ENCODE peak calls at places on chromosomes 4 and X, in four cellular contexts. C is K562, N is GM12891, K is GM12878. A is an unnamed sample.

GRCh38 chrX:12825801-12826200 is 34.6 kb downstream of the PRPS2 start:
- DNase-seq in C (no peak), K (no peak), N (no peak), A (no peak)

GRCh38 chr4:139776235-139776634 is 110.6 kb downstream of the MGST2 start:
- DNase-seq in N (no peak), C (no peak), K (no peak), A (no peak)

GRCh38 chrX:43481601-43482000 is 174.5 kb upstream of the MAOA start:
- DNase-seq in N (no peak), C (peak), K (no peak), A (no peak)

GRCh38 chrX:30781711-30782444 is 107.2 kb downstream of the TAB3 start:
- DNase-seq in K (no peak), N (no peak), C (no peak), A (no peak)

GRCh38 chr4:16772366-16772850 is 126.0 kb downstream of the LDB2 start:
- DNase-seq in C (no peak), N (no peak), K (no peak), A (no peak)

GRCh38 chrX:141652315-141652714 is 46.2 kb downstream of the SPANXD start:
- DNase-seq in K (no peak), C (no peak), N (no peak), A (no peak)

GRCh38 chr4:6119507-6120020 is 80.8 kb downstream of the JAKMIP1 start:
- DNase-seq in C (no peak), N (no peak), K (no peak), A (no peak)

GRCh38 chr4:51885371-51885770 is 42.4 kb downstream of the DCUN1D4 start:
- DNase-seq in C (peak), K (no peak), N (no peak), A (no peak)

GRCh38 chr4:111788046-111788642 is 357.1 kb upstream of the FAM241A start:
- DNase-seq in N (no peak), C (no peak), K (no peak), A (no peak)

GRCh38 chr4:56613101-56613862 is 67.8 kb downstream of the HOPX start:
- DNase-seq in C (no peak), K (no peak), N (no peak), A (no peak)

GRCh38 chr4:25113915-25114904 is 46.0 kb downstream of the SEPSECS start:
- DNase-seq in C (peak), K (no peak), N (no peak), A (no peak)

GRCh38 chr4:56370377-56370776 is 16.9 kb downstream of the AASDH start:
- DNase-seq in N (no peak), C (no peak), K (no peak), A (no peak)

GRCh38 chr4:78923459-78924312 is 15.6 kb downstream of the PAQR3 start:
- DNase-seq in N (no peak), C (no peak), K (no peak), A (no peak)

GRCh38 chr4:112210777-112211176 is 20.8 kb upstream of the AP1AR start:
- DNase-seq in K (no peak), C (no peak), N (no peak), A (no peak)

GRCh38 chrX:130299279-130300009 is 30.7 kb upstream of the ZNF280C start:
- DNase-seq in C (no peak), K (no peak), N (no peak), A (no peak)

GRCh38 chrX:130300010-130300282 is 31.2 kb upstream of the ZNF280C start:
- DNase-seq in K (no peak), C (no peak), N (no peak), A (no peak)

GRCh38 chrX:130301405-130301804 is 32.7 kb upstream of the ZNF280C start:
- DNase-seq in K (no peak), N (no peak), C (no peak), A (no peak)

GRCh38 chrX:130295519-130296314 is 27.0 kb upstream of the ZNF280C start:
- DNase-seq in C (no peak), N (no peak), K (no peak), A (no peak)

GRCh38 chrX:130296743-130297142 is 28.0 kb upstream of the ZNF280C start:
- DNase-seq in N (no peak), C (no peak), K (no peak), A (no peak)
- TF ChIP-seq SPI1 in N (no peak), C (peak), K (no peak), A (peak)

DNA sequence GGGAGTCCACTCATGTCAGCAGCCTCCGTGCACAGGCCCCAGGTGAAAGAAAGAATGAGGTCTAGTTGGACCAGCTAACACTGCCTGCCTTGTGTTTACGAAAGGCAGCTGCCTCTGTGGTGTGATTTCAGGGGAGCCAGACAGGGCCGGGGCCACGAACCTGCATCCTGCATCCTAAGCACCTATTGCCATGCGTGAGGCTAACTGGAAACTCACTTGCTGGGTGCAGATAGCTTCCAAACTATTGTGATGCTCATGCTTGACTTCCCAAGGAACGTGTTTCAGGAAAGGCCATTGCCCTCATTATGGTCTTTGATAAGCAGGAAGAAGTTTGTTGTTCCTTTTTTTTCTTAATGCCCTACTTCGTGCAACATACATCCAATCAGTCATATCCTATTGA is 2.3 kb upstream of the IRF2 start:
- DNase-seq in K (no peak), N (no peak), C (no peak), A (no peak)
- TF ChIP-seq SPI1 in K (no peak), N (no peak), C (no peak), A (no peak)

GRCh38 chr4:159105761-159106243 is 2.9 kb downstream of the RAPGEF2 start:
- DNase-seq in N (no peak), K (peak), C (peak), A (no peak)
- TF ChIP-seq SPI1 in N (peak), K (peak), C (peak), A (peak)

DNA sequence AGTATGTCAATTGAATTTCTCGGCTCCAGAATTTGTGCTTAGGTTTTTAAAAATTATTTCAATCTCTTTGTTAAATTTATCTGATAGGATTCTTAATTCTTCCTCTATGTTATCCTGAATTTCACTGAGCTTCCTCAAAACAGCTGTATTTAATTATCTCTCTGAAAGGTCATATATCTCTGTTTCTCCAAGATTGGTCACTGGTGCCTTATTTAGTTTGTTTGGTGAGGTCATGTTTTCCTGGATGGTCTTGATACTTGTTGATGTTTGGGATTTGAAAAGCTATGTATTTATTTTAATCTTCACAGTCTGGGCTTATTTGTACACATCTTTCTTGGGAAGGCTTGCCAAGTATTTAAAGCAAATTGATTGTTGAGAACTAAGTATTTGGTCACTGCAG is 24.7 kb upstream of the HERC3 start:
- DNase-seq in K (no peak), C (no peak), N (no peak), A (no peak)
- TF ChIP-seq SPI1 in K (no peak), C (no peak), N (no peak), A (no peak)

DNA sequence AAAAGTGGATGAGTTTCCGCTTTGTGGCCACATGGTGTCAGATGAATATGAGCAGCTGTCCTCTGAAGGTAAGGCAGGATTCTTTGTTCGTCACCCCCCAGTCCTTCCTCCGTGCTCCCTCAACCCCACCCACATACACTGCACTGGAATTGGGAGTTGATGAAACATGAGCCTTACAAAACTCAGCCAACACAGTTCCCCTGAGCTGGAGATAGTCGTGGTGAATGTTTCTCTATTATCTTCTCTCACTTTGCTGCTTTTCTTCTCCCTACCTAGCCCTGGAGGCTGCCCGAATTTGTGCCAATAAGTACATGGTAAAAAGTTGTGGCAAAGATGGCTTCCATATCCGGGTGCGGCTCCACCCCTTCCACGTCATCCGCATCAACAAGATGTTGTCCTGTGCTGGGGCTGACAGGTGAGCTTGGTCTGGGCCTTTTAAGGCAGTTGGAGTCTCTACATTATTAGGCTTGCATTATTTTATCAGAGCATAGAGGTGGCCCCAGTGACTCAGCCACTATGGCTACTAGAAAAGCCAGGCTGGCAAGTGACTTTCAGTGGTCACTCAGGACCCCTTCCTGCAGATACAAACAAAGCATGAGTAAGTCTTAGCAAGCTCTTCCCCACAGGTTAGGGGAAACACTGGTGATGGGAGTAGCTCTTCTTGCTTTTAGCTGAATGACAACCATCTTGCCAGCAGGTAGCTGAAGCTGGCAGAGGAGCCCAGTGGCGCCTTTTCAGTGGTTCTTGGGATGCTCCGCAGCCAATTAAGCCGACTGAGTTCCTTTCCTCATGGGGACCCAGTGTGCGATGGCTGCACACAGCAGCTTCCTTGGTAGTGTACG is 1.6 kb downstream of the RPL10 start:
- DNase-seq in C (no peak), N (no peak), K (no peak), A (peak)
- TF ChIP-seq SPI1 in C (no peak), N (no peak), K (no peak), A (no peak)

GRCh38 chr4:44984083-44984482 is 257.7 kb upstream of the GNPDA2 start:
- DNase-seq in C (no peak), N (no peak), K (no peak), A (no peak)

GRCh38 chr4:44985152-44985551 is 258.8 kb upstream of the GNPDA2 start:
- DNase-seq in K (no peak), N (no peak), C (no peak), A (no peak)

GRCh38 chr4:44988011-44988410 is 261.7 kb upstream of the GNPDA2 start:
- DNase-seq in C (no peak), N (no peak), K (no peak), A (no peak)

GRCh38 chr4:44985938-44986337 is 259.6 kb upstream of the GNPDA2 start:
- DNase-seq in K (no peak), N (no peak), C (no peak), A (no peak)
- TF ChIP-seq SPI1 in K (no peak), N (no peak), C (no peak), A (no peak)

DNA sequence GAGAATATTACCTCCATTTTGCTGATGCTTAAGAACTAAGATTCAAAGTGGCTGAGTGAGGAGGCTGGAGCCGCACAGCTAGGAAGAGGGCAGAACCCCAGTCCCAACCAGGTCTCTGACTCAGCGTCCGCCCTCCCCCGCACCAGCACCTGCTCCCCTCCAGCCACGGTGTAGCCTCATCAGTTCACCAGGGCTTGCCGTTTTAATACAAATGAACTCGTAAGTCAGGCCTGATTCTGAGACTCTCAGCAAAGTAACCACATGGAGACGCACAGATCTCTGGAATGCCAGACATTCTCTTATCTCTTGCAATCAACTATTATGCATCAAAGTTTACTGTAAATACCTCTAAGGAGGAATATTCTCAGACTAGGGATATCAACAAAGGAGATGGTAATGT is 52.4 kb downstream of the ENPP6 start:
- DNase-seq in N (no peak), K (no peak), C (no peak), A (no peak)
- TF ChIP-seq SPI1 in N (no peak), K (no peak), C (no peak), A (no peak)